ENCODE peak calls at places on chromosomes 3 and 15, in four cellular contexts. Q is adipocyte, G is GM23248, L is kidney. N is an unnamed sample.

GRCh38 chr3:184354121-184354728 is 7.2 kb downstream of the CLCN2 start:
- DNase-seq in Q (peak), G (peak), L (peak), N (no peak)

GRCh38 chr3:127073931-127074820 is 91.3 kb downstream of the PLXNA1 start:
- DNase-seq in Q (peak), G (peak), L (peak), N (no peak)

GRCh38 chr15:69298697-69299441 is at the start of gene PAQR5:
- DNase-seq in Q (peak), G (peak), L (peak), N (no peak)

GRCh38 chr3:48000212-48000611 is 16.0 kb downstream of the MAP4 start:
- DNase-seq in Q (no peak), G (no peak), L (no peak), N (no peak)

GRCh38 chr15:44300567-44300966 is 12.0 kb downstream of the GOLM2 start:
- DNase-seq in Q (no peak), G (no peak), L (no peak), N (no peak)

GRCh38 chr15:49383266-49383665 is 39.8 kb upstream of the FGF7 start:
- DNase-seq in Q (peak), G (peak), L (no peak), N (no peak)

GRCh38 chr3:178245385-178245778 is 290.9 kb upstream of the KCNMB2 start:
- DNase-seq in Q (no peak), G (no peak), L (no peak), N (peak)

GRCh38 chr15:45151998-45152828 is 22.4 kb downstream of the DUOX1 start:
- DNase-seq in Q (no peak), G (no peak), L (peak), N (no peak)

DNA sequence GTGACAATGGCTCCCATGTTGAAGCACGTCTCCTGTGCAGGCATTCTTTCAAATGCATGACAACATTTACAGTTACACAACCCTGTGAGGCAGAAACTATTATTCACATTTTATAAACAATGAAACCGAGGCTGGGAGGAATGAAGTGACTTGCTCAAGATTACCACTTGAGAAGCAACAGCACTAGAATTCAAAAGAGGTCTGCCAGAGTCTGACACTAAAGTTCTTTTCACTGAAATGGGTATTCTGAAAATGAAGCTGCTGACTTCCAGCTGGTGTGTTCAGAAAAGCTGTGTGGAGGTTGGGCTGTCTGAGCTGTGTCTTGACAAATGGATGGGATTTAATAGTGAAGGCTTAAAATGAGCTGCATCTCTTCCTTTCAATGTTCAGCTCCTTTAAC is 104.4 kb downstream of the THSD4 start:
- DNase-seq in Q (peak), G (peak), L (no peak), N (peak)
- H3K9ac ChIP-seq in Q (no peak), G (peak), L (no peak), N (no peak)

GRCh38 chr3:170357176-170357919 is at the start of gene SKIL:
- DNase-seq in Q (peak), G (peak), L (peak), N (peak)
- H3K9ac ChIP-seq in Q (peak), G (peak), L (peak), N (peak)

DNA sequence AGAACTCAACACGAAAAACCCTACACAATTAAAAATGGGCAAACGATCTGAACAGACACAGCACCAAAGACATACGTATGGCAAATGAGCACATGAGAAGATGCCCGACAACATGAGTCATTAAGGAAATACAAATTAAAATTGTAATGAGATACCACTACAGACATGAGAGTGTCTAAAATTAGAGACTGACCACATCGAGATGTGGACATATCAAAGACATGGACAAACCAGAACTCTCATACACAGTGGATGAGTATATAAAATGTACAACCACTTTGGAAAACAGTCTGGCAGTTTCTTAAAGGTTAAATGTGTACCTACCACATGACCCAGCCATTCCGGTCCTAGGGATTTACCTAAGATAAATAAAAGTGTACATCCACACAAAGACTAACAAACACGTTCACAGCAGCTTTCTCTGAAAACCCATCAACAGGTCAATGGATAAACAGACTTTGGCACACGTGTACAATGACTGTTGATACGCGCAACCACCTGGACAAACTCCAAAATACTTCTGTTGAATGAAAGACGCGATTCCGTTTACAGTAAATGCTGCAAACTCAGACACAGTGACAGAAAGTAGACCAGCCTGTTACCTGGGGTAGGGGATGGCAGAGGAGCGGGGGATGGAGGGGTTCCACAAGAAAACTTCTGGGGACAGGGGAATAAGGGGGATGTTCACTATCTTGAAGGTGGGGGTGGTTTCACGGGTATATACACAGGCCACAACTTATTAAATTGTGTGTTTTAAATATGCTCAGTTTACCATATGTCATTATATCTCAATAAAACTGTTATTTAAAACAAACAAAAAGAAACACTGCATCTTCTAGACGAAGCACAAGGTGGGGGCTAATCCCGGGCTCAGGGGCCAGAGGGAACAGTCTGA is 2.1 kb downstream of the TNK2 start:
- DNase-seq in Q (peak), G (peak), L (no peak), N (peak)
- H3K9ac ChIP-seq in Q (no peak), G (no peak), L (no peak), N (no peak)

GRCh38 chr15:76162784-76163428 is 103.1 kb downstream of the TMEM266 start:
- DNase-seq in Q (no peak), G (no peak), L (no peak), N (no peak)
- H3K9ac ChIP-seq in Q (peak), G (peak), L (no peak), N (no peak)

GRCh38 chr3:33023176-33024136 is 72.0 kb downstream of the CCR4 start:
- DNase-seq in Q (no peak), G (no peak), L (no peak), N (no peak)
- H3K9ac ChIP-seq in Q (no peak), G (no peak), L (no peak), N (no peak)

DNA sequence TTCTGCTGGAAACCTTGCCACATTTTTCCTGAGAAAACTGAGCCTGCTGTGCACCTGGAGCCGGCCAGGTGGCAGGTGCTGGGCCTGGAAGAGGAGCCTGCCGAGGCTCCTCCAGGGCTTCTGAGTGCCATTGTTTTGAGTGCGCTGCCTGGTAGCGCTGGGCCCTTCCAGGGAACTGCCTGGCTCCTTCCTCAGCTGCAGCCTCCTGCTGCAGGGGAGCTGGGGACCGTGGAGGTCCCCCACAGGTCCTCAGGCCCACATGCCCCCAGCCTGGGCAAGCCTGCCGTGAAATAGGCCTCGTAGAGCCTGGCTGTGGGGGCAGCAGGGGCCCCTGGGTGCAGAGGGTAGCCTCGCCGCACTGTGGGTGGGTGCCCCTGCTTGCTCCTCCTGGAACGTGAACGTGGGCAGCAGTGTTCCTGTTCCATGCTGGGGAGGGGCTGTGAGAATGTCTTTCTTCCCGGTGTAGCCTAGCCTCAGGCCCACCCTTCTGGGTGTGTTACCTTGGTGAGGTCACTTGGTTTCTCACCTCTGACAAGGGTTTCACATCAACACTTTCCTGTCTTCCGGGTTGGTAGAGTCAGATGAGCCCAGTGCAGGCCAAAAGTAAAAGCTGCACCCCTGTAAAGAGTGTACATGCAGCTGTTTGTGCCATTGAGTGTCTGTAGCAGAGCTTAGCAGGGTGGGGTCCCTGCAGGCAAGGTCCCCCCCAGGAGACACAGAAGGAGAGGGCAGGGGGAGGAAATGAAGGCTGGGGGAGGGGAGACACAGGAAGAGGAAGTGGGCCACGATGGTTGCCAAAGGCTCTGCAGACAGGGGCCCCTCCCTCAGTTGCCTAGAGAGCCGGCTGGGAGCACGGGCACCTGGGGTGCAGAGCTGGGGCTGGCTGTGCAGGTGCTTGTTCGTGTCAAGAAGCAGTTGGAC is 34.5 kb downstream of the KLF13 start:
- DNase-seq in Q (no peak), G (no peak), L (no peak), N (no peak)
- H3K9ac ChIP-seq in Q (peak), G (no peak), L (no peak), N (no peak)